ENCODE peak calls at places on chromosomes 2 and 18, in five cellular contexts. One of them, this sample, is unnamed.

GRCh38 chr18:37561986-37562385 is 3.6 kb downstream of the CELF4 start:
- DNase-seq in GM23248: no peak
- DNase-seq in breast epithelium: no peak
- DNase-seq in fibroblast of lung: no peak
- DNase-seq in Karpas-422: no peak
- DNase-seq in this sample: no peak

GRCh38 chr2:205654878-205655601 is 27.3 kb upstream of the NRP2 start:
- DNase-seq in GM23248: peak; percentile 92
- DNase-seq in breast epithelium: no peak
- DNase-seq in fibroblast of lung: peak; percentile 56
- DNase-seq in Karpas-422: no peak
- DNase-seq in this sample: no peak

GRCh38 chr2:174158003-174158402 is 90.3 kb downstream of the OLA1 start:
- DNase-seq in GM23248: peak; percentile 57
- DNase-seq in breast epithelium: no peak
- DNase-seq in fibroblast of lung: peak; percentile 57
- DNase-seq in Karpas-422: peak; percentile 89
- DNase-seq in this sample: no peak

GRCh38 chr2:232398293-232399034 is 8.2 kb upstream of the ALPG start:
- DNase-seq in GM23248: no peak
- DNase-seq in breast epithelium: no peak
- DNase-seq in fibroblast of lung: no peak
- DNase-seq in Karpas-422: no peak
- DNase-seq in this sample: no peak

GRCh38 chr18:22475426-22476100 is 57.8 kb upstream of the CTAGE1 start:
- DNase-seq in GM23248: no peak
- DNase-seq in breast epithelium: no peak
- DNase-seq in fibroblast of lung: no peak
- DNase-seq in Karpas-422: no peak
- DNase-seq in this sample: no peak

GRCh38 chr2:15559800-15560403 is 1.2 kb downstream of the NBAS start:
- DNase-seq in GM23248: peak; percentile 31
- DNase-seq in breast epithelium: no peak
- DNase-seq in fibroblast of lung: no peak
- DNase-seq in Karpas-422: no peak
- DNase-seq in this sample: no peak

GRCh38 chr2:10792660-10793400 is 19.8 kb downstream of the PDIA6 start:
- DNase-seq in GM23248: no peak
- DNase-seq in breast epithelium: no peak
- DNase-seq in fibroblast of lung: no peak
- DNase-seq in Karpas-422: no peak
- DNase-seq in this sample: no peak

GRCh38 chr2:42877532-42877931 is 85.1 kb upstream of the HAAO start:
- DNase-seq in GM23248: no peak
- DNase-seq in breast epithelium: no peak
- DNase-seq in fibroblast of lung: no peak
- DNase-seq in Karpas-422: no peak
- DNase-seq in this sample: peak; percentile 29

GRCh38 chr2:15811367-15811766 is 129.0 kb upstream of the MYCN start:
- DNase-seq in GM23248: no peak
- DNase-seq in breast epithelium: no peak
- DNase-seq in fibroblast of lung: no peak
- DNase-seq in Karpas-422: no peak
- DNase-seq in this sample: no peak

GRCh38 chr2:98901702-98902101 is 34.3 kb downstream of the CRACDL start:
- DNase-seq in GM23248: no peak
- DNase-seq in breast epithelium: no peak
- DNase-seq in fibroblast of lung: no peak
- DNase-seq in Karpas-422: no peak
- DNase-seq in this sample: no peak

GRCh38 chr2:128342550-128342949 is 23.9 kb upstream of the HS6ST1 start:
- DNase-seq in GM23248: no peak
- DNase-seq in breast epithelium: no peak
- DNase-seq in fibroblast of lung: no peak
- DNase-seq in Karpas-422: peak; percentile 46
- DNase-seq in this sample: no peak

GRCh38 chr2:158828378-158829136 is 33.4 kb downstream of the DAPL1 start:
- DNase-seq in GM23248: no peak
- DNase-seq in breast epithelium: no peak
- DNase-seq in fibroblast of lung: peak; percentile 14
- DNase-seq in Karpas-422: no peak
- DNase-seq in this sample: no peak

GRCh38 chr2:201174687-201175086 is 8.3 kb upstream of the CASP10 start:
- DNase-seq in GM23248: no peak
- DNase-seq in breast epithelium: no peak
- DNase-seq in fibroblast of lung: no peak
- DNase-seq in Karpas-422: no peak
- DNase-seq in this sample: no peak

GRCh38 chr18:36297419-36298112 is at the start of gene FHOD3:
- DNase-seq in GM23248: peak; percentile 81
- DNase-seq in breast epithelium: no peak
- DNase-seq in fibroblast of lung: peak; percentile 28
- DNase-seq in Karpas-422: no peak
- DNase-seq in this sample: peak; percentile 77

GRCh38 chr18:21191596-21192307 is 50.3 kb upstream of the GREB1L start:
- DNase-seq in GM23248: peak; percentile 85
- DNase-seq in breast epithelium: peak; percentile 56
- DNase-seq in fibroblast of lung: peak; percentile 56
- DNase-seq in Karpas-422: peak; percentile 77
- DNase-seq in this sample: no peak

GRCh38 chr2:56729212-56729611 is 545.4 kb downstream of the CCDC85A start:
- DNase-seq in GM23248: peak; percentile 44
- DNase-seq in breast epithelium: no peak
- DNase-seq in fibroblast of lung: no peak
- DNase-seq in Karpas-422: no peak
- DNase-seq in this sample: no peak

GRCh38 chr18:26460449-26461091 is 87.8 kb downstream of the KCTD1 start:
- DNase-seq in GM23248: no peak
- DNase-seq in breast epithelium: no peak
- DNase-seq in fibroblast of lung: no peak
- DNase-seq in Karpas-422: no peak
- DNase-seq in this sample: no peak

GRCh38 chr2:11330457-11331142 is 13.8 kb downstream of the ROCK2 start:
- DNase-seq in GM23248: peak; percentile 45
- DNase-seq in breast epithelium: no peak
- DNase-seq in fibroblast of lung: no peak
- DNase-seq in Karpas-422: peak; percentile 25
- DNase-seq in this sample: no peak

GRCh38 chr18:43869451-43870008 is 592.2 kb upstream of the SYT4 start:
- DNase-seq in GM23248: peak; percentile 63
- DNase-seq in breast epithelium: no peak
- DNase-seq in fibroblast of lung: peak; percentile 65
- DNase-seq in Karpas-422: no peak
- DNase-seq in this sample: no peak

GRCh38 chr18:33745396-33745795 is 167.4 kb downstream of the ASXL3 start:
- DNase-seq in GM23248: no peak
- DNase-seq in breast epithelium: no peak
- DNase-seq in fibroblast of lung: no peak
- DNase-seq in Karpas-422: no peak
- DNase-seq in this sample: no peak

GRCh38 chr2:152335016-152335850 is at the start of gene FMNL2:
- DNase-seq in GM23248: peak; percentile 89
- DNase-seq in breast epithelium: peak; percentile 65
- DNase-seq in fibroblast of lung: peak; percentile 72
- DNase-seq in Karpas-422: peak; percentile 89
- DNase-seq in this sample: peak; percentile 82

GRCh38 chr18:48161201-48161910 is 230.9 kb upstream of the SMAD2 start:
- DNase-seq in GM23248: peak; percentile 87
- DNase-seq in breast epithelium: peak; percentile 85
- DNase-seq in fibroblast of lung: peak; percentile 81
- DNase-seq in Karpas-422: no peak
- DNase-seq in this sample: peak; percentile 94

GRCh38 chr2:73202156-73203054 is at the start of gene NOTO:
- DNase-seq in GM23248: peak; percentile 39
- DNase-seq in breast epithelium: no peak
- DNase-seq in fibroblast of lung: peak; percentile 34
- DNase-seq in Karpas-422: no peak
- DNase-seq in this sample: no peak

GRCh38 chr2:66456183-66457041 is 21.5 kb downstream of the MEIS1 start:
- DNase-seq in GM23248: peak; percentile 18
- DNase-seq in breast epithelium: no peak
- DNase-seq in fibroblast of lung: no peak
- DNase-seq in Karpas-422: no peak
- DNase-seq in this sample: no peak

GRCh38 chr2:219530048-219530963 is 13.3 kb downstream of the CHPF start:
- DNase-seq in GM23248: peak; percentile 90
- DNase-seq in breast epithelium: peak; percentile 86
- DNase-seq in fibroblast of lung: peak; percentile 81
- DNase-seq in Karpas-422: peak; percentile 95
- DNase-seq in this sample: peak; percentile 96
- H3K27me3 ChIP-seq in GM23248: peaks cover 19% of the 10 kb centered on the region
- H3K27me3 ChIP-seq in breast epithelium: no peaks in the 10 kb centered on the region
- H3K27me3 ChIP-seq in fibroblast of lung: peaks cover 44% of the 10 kb centered on the region
- H3K27me3 ChIP-seq in Karpas-422: peaks cover 2% of the 10 kb centered on the region
- H3K27me3 ChIP-seq in this sample: no peaks in the 10 kb centered on the region

GRCh38 chr2:219314804-219315468 is 5.7 kb upstream of the PTPRN start:
- DNase-seq in GM23248: peak; percentile 43
- DNase-seq in breast epithelium: no peak
- DNase-seq in fibroblast of lung: peak; percentile 29
- DNase-seq in Karpas-422: no peak
- DNase-seq in this sample: no peak

GRCh38 chr2:219304223-219304622 is 5.0 kb downstream of the PTPRN start:
- DNase-seq in GM23248: no peak
- DNase-seq in breast epithelium: no peak
- DNase-seq in fibroblast of lung: no peak
- DNase-seq in Karpas-422: no peak
- DNase-seq in this sample: no peak

GRCh38 chr2:219308142-219309093 is 783 bp downstream of the PTPRN start:
- DNase-seq in GM23248: peak; percentile 82
- DNase-seq in breast epithelium: no peak
- DNase-seq in fibroblast of lung: peak; percentile 82
- DNase-seq in Karpas-422: peak; percentile 87
- DNase-seq in this sample: no peak

GRCh38 chr2:219306047-219306446 is 3.2 kb downstream of the PTPRN start:
- DNase-seq in GM23248: no peak
- DNase-seq in breast epithelium: no peak
- DNase-seq in fibroblast of lung: no peak
- DNase-seq in Karpas-422: no peak
- DNase-seq in this sample: no peak

GRCh38 chr2:219309278-219309677 is at the start of gene PTPRN:
- DNase-seq in GM23248: peak; percentile 58
- DNase-seq in breast epithelium: no peak
- DNase-seq in fibroblast of lung: peak; percentile 87
- DNase-seq in Karpas-422: no peak
- DNase-seq in this sample: no peak
- H3K27me3 ChIP-seq in GM23248: peaks cover 3% of the 10 kb centered on the region
- H3K27me3 ChIP-seq in breast epithelium: no peaks in the 10 kb centered on the region
- H3K27me3 ChIP-seq in fibroblast of lung: peaks cover 13% of the 10 kb centered on the region
- H3K27me3 ChIP-seq in Karpas-422: no peaks in the 10 kb centered on the region
- H3K27me3 ChIP-seq in this sample: peaks cover 4% of the 10 kb centered on the region

GRCh38 chr2:68604077-68604476 is 39.3 kb upstream of the PROKR1 start:
- DNase-seq in GM23248: no peak
- DNase-seq in breast epithelium: no peak
- DNase-seq in fibroblast of lung: no peak
- DNase-seq in Karpas-422: no peak
- DNase-seq in this sample: no peak
- H3K27me3 ChIP-seq in GM23248: no peaks in the 10 kb centered on the region
- H3K27me3 ChIP-seq in breast epithelium: no peaks in the 10 kb centered on the region
- H3K27me3 ChIP-seq in fibroblast of lung: no peaks in the 10 kb centered on the region
- H3K27me3 ChIP-seq in Karpas-422: no peaks in the 10 kb centered on the region
- H3K27me3 ChIP-seq in this sample: no peaks in the 10 kb centered on the region

GRCh38 chr2:222318712-222319575 is 20.1 kb upstream of the PAX3 start:
- DNase-seq in GM23248: peak; percentile 41
- DNase-seq in breast epithelium: no peak
- DNase-seq in fibroblast of lung: no peak
- DNase-seq in Karpas-422: peak; percentile 74
- DNase-seq in this sample: peak; percentile 19
- H3K27me3 ChIP-seq in GM23248: peaks cover 71% of the 10 kb centered on the region
- H3K27me3 ChIP-seq in breast epithelium: no peaks in the 10 kb centered on the region
- H3K27me3 ChIP-seq in fibroblast of lung: peaks cover 24% of the 10 kb centered on the region
- H3K27me3 ChIP-seq in Karpas-422: no peaks in the 10 kb centered on the region
- H3K27me3 ChIP-seq in this sample: peaks cover 33% of the 10 kb centered on the region

DNA sequence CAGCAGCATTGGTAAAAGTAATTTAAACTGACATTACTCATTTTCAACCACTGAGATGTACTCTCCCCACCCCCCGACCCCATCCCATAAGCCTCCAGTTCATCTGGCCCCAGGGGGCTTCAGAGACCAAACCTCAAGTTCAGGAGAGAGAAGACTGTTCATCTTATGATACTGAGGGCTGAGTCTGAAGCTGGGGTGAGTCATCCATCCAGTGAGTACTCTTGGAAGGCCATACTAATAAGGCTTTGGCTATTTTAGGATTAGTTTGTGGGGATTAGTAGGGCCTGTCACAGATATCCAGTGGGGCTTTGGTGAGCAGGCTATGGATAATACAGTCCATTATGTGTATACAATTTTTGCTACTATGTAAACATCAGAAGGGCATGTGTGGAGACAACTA is 125.3 kb upstream of the APCDD1 start:
- DNase-seq in GM23248: peak; percentile 69
- DNase-seq in breast epithelium: no peak
- DNase-seq in fibroblast of lung: peak; percentile 11
- DNase-seq in Karpas-422: no peak
- DNase-seq in this sample: no peak
- H3K27me3 ChIP-seq in GM23248: no peaks in the 10 kb centered on the region
- H3K27me3 ChIP-seq in breast epithelium: no peaks in the 10 kb centered on the region
- H3K27me3 ChIP-seq in fibroblast of lung: no peaks in the 10 kb centered on the region
- H3K27me3 ChIP-seq in Karpas-422: no peaks in the 10 kb centered on the region
- H3K27me3 ChIP-seq in this sample: no peaks in the 10 kb centered on the region

GRCh38 chr2:105847056-105847455 is 102.3 kb downstream of the NCK2 start:
- DNase-seq in GM23248: no peak
- DNase-seq in breast epithelium: no peak
- DNase-seq in fibroblast of lung: no peak
- DNase-seq in Karpas-422: no peak
- DNase-seq in this sample: no peak
- H3K27me3 ChIP-seq in GM23248: no peaks in the 10 kb centered on the region
- H3K27me3 ChIP-seq in breast epithelium: no peaks in the 10 kb centered on the region
- H3K27me3 ChIP-seq in fibroblast of lung: no peaks in the 10 kb centered on the region
- H3K27me3 ChIP-seq in Karpas-422: no peaks in the 10 kb centered on the region
- H3K27me3 ChIP-seq in this sample: no peaks in the 10 kb centered on the region

GRCh38 chr2:222494104-222494739 is 69.9 kb downstream of the SGPP2 start:
- DNase-seq in GM23248: no peak
- DNase-seq in breast epithelium: no peak
- DNase-seq in fibroblast of lung: no peak
- DNase-seq in Karpas-422: no peak
- DNase-seq in this sample: no peak

GRCh38 chr2:222504191-222504590 is 79.8 kb downstream of the SGPP2 start:
- DNase-seq in GM23248: no peak
- DNase-seq in breast epithelium: no peak
- DNase-seq in fibroblast of lung: no peak
- DNase-seq in Karpas-422: no peak
- DNase-seq in this sample: no peak

GRCh38 chr2:222504714-222505113 is 80.4 kb downstream of the SGPP2 start:
- DNase-seq in GM23248: no peak
- DNase-seq in breast epithelium: no peak
- DNase-seq in fibroblast of lung: no peak
- DNase-seq in Karpas-422: no peak
- DNase-seq in this sample: no peak

DNA sequence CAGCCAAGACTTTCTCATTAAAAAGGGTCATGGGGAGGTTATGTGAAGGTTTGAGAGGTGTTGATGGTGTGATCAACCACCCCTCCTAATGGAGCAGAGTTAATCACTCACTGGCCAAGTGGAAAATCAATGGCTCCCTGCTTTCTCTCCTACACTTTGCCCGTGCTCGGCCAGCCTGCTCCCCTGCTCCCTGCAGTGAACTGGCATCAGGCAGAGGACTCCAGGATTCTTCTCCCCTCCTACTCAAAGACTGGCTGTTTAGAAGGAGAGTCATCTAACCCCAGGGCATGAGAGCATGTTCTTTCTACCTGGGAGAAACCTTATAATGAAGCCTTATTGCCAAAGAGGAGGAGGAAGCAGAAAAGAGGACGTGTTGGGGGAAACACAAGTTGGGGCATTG is 74.9 kb downstream of the SGPP2 start:
- DNase-seq in GM23248: no peak
- DNase-seq in breast epithelium: no peak
- DNase-seq in fibroblast of lung: no peak
- DNase-seq in Karpas-422: no peak
- DNase-seq in this sample: no peak
- H3K27me3 ChIP-seq in GM23248: no peaks in the 10 kb centered on the region
- H3K27me3 ChIP-seq in breast epithelium: no peaks in the 10 kb centered on the region
- H3K27me3 ChIP-seq in fibroblast of lung: no peaks in the 10 kb centered on the region
- H3K27me3 ChIP-seq in Karpas-422: no peaks in the 10 kb centered on the region
- H3K27me3 ChIP-seq in this sample: no peaks in the 10 kb centered on the region

This sample was measured in pancreas.